ENCODE peak calls at places on chromosomes 11 and 22, in five cellular contexts. S is T-helper 1 cell, M is nephron progenitor cell, N is neural progenitor cell, T is GM12865. J is an unnamed sample.

GRCh38 chr22:44429941-44430587 is 68.0 kb downstream of the RTL6 start:
- DNase-seq in S (no peak), M (no peak), N (no peak), T (no peak), J (peak; percentile 75)

GRCh38 chr11:27031754-27032153 is 8.9 kb upstream of the BBOX1 start:
- DNase-seq in S (no peak), M (no peak), N (no peak), T (no peak), J (no peak)

GRCh38 chr11:123020968-123021367 is 39.3 kb upstream of the BSX start:
- DNase-seq in S (peak; percentile 11), M (peak; percentile 33), N (peak; percentile 73), T (peak; percentile 68), J (no peak)

GRCh38 chr11:589798-590197 is 13.5 kb downstream of the PHRF1 start:
- DNase-seq in S (no peak), M (no peak), N (no peak), T (no peak), J (no peak)

GRCh38 chr11:65502852-65503603 is 4.2 kb downstream of the MALAT1 start:
- DNase-seq in S (no peak), M (no peak), N (no peak), T (peak; percentile 63), J (no peak)

GRCh38 chr11:80595011-80595410 is 1154.2 kb upstream of the TENM4 start:
- DNase-seq in S (no peak), M (no peak), N (no peak), T (no peak), J (no peak)

GRCh38 chr11:72239849-72240460 is 4.0 kb downstream of the PHOX2A start:
- DNase-seq in S (no peak), M (peak; percentile 56), N (peak; percentile 20), T (no peak), J (peak; percentile 92)

GRCh38 chr11:107275632-107276031 is 182.0 kb downstream of the CWF19L2 start:
- DNase-seq in S (no peak), M (no peak), N (no peak), T (no peak), J (no peak)

GRCh38 chr11:112555491-112556364 is 295.1 kb upstream of the PLET1 start:
- DNase-seq in S (peak; percentile 56), M (peak; percentile 79), N (peak; percentile 75), T (peak; percentile 51), J (no peak)

GRCh38 chr11:78742430-78742829 is 167.8 kb upstream of the NARS2 start:
- DNase-seq in S (no peak), M (no peak), N (no peak), T (no peak), J (no peak)

GRCh38 chr11:83711035-83711630 is 425.0 kb upstream of the CCDC90B start:
- DNase-seq in S (no peak), M (no peak), N (no peak), T (no peak), J (no peak)

GRCh38 chr11:27545946-27546345 is 39.4 kb upstream of the LIN7C start:
- DNase-seq in S (no peak), M (no peak), N (peak; percentile 7), T (no peak), J (no peak)

GRCh38 chr11:74453373-74453975 is 13.9 kb downstream of the KCNE3 start:
- DNase-seq in S (peak; percentile 48), M (peak; percentile 72), N (peak; percentile 81), T (peak; percentile 74), J (peak; percentile 89)

GRCh38 chr22:25081409-25081824 is 118.2 kb upstream of the CRYBB3 start:
- DNase-seq in S (peak; percentile 30), M (peak; percentile 30), N (peak; percentile 58), T (peak; percentile 63), J (no peak)

GRCh38 chr11:2746401-2747230 is 46.8 kb upstream of the KCNQ1OT1 start:
- DNase-seq in S (no peak), M (no peak), N (no peak), T (no peak), J (peak; percentile 78)

GRCh38 chr22:29268511-29269229 is 602 bp downstream of the EWSR1 start:
- DNase-seq in S (peak; percentile 33), M (peak; percentile 62), N (peak; percentile 86), T (peak; percentile 69), J (peak; percentile 92)

GRCh38 chr11:1049911-1050580 is 13.5 kb upstream of the MUC6 start:
- DNase-seq in S (no peak), M (peak; percentile 3), N (no peak), T (no peak), J (peak; percentile 80)

GRCh38 chr11:78351193-78351592 is 66.4 kb downstream of the GAB2 start:
- DNase-seq in S (no peak), M (no peak), N (peak; percentile 38), T (no peak), J (no peak)

GRCh38 chr11:76672431-76673163 is 2.0 kb upstream of the LRRC32 start:
- DNase-seq in S (no peak), M (peak; percentile 38), N (no peak), T (peak; percentile 85), J (no peak)

GRCh38 chr11:128467610-128468041 is 119.7 kb downstream of the ETS1 start:
- DNase-seq in S (peak; percentile 56), M (no peak), N (no peak), T (no peak), J (no peak)

GRCh38 chr22:32660292-32660691 is 141.2 kb upstream of the TIMP3 start:
- DNase-seq in S (peak; percentile 43), M (peak; percentile 70), N (peak; percentile 79), T (peak; percentile 62), J (peak; percentile 88)

GRCh38 chr11:117866526-117866925 is 9.9 kb downstream of the FXYD6 start:
- DNase-seq in S (no peak), M (no peak), N (no peak), T (no peak), J (peak; percentile 48)

GRCh38 chr11:11806586-11806985 is 35.2 kb upstream of the USP47 start:
- DNase-seq in S (no peak), M (no peak), N (no peak), T (no peak), J (no peak)

GRCh38 chr11:115390441-115390840 is 113.8 kb downstream of the CADM1 start:
- DNase-seq in S (no peak), M (no peak), N (no peak), T (peak; percentile 5), J (no peak)

GRCh38 chr11:14235701-14236100 is 123.3 kb downstream of the RRAS2 start:
- DNase-seq in S (no peak), M (no peak), N (no peak), T (no peak), J (no peak)

GRCh38 chr11:131691558-131692041 is 321.2 kb downstream of the NTM start:
- DNase-seq in S (no peak), M (peak; percentile 81), N (peak; percentile 80), T (peak; percentile 54), J (no peak)

GRCh38 chr11:44950036-44950624 is 553 bp downstream of the TP53I11 start:
- DNase-seq in S (no peak), M (peak; percentile 70), N (peak; percentile 80), T (no peak), J (peak; percentile 85)

GRCh38 chr11:69055212-69055586 is 6.5 kb downstream of the TPCN2 start:
- DNase-seq in S (no peak), M (no peak), N (no peak), T (no peak), J (no peak)

GRCh38 chr22:32058656-32059280 is 15.7 kb downstream of the SLC5A1 start:
- DNase-seq in S (no peak), M (no peak), N (no peak), T (no peak), J (no peak)

GRCh38 chr11:95520765-95521542 is 268.6 kb downstream of the FAM76B start:
- DNase-seq in S (no peak), M (no peak), N (no peak), T (no peak), J (no peak)

GRCh38 chr11:129644326-129644725 is 171.3 kb upstream of the TMEM45B start:
- DNase-seq in S (no peak), M (no peak), N (no peak), T (no peak), J (no peak)

GRCh38 chr11:8403310-8403709 is 139.6 kb upstream of the LMO1 start:
- DNase-seq in S (no peak), M (no peak), N (peak; percentile 16), T (no peak), J (no peak)

GRCh38 chr11:85889676-85890579 is 34.7 kb downstream of the CCDC83 start:
- DNase-seq in S (no peak), M (no peak), N (no peak), T (no peak), J (no peak)

GRCh38 chr22:35353318-35353717 is 27.6 kb upstream of the HMOX1 start:
- DNase-seq in S (no peak), M (no peak), N (no peak), T (peak; percentile 44), J (no peak)

GRCh38 chr22:25759825-25760231 is 17.8 kb downstream of the MYO18B start:
- DNase-seq in S (no peak), M (no peak), N (no peak), T (no peak), J (peak; percentile 88)

GRCh38 chr22:25039754-25040153 is 87.2 kb downstream of the KIAA1671 start:
- DNase-seq in S (no peak), M (no peak), N (no peak), T (no peak), J (no peak)

GRCh38 chr11:57421066-57421465 is 5.9 kb downstream of the SLC43A3 start:
- DNase-seq in S (no peak), M (no peak), N (no peak), T (no peak), J (no peak)

J was measured in posterior vena cava.